ENCODE peak calls at places on chromosomes 11 and 22, in five cellular contexts. P is AG09319; R is stimulated activated CD8-positive, alpha-beta memory T cell treated with anti-CD3 and anti-CD28 coated beads, Interleukin-2, amount 100 ng/mL, for 48 hours; W is activated CD8-positive, alpha-beta memory T cell treated with anti-CD3 and anti-CD28 coated beads, Interleukin-2, amount 50 U/mL, for 48 hours; I is AG10803. Y is an unnamed sample.

GRCh38 chr22:35938226-35938625 is 90.4 kb downstream of the RBFOX2 start:
- DNase-seq in R (no peak), W (no peak), I (peak; percentile 75), P (no peak), Y (no peak)

GRCh38 chr11:66953431-66953833 is 4.8 kb downstream of the PC start:
- DNase-seq in I (no peak), R (no peak), P (no peak), W (no peak), Y (no peak)

GRCh38 chr11:59429924-59430516 is 3.8 kb upstream of the OR5A2 start:
- DNase-seq in I (peak; percentile 36), R (no peak), W (no peak), P (peak; percentile 2), Y (peak; percentile 15)

GRCh38 chr11:73851046-73851764 is 25.4 kb downstream of the COA4 start:
- DNase-seq in I (no peak), W (no peak), R (no peak), P (no peak), Y (no peak)

GRCh38 chr22:49997221-49997599 is 15.4 kb downstream of the IL17REL start:
- DNase-seq in P (no peak), I (no peak), R (no peak), W (no peak), Y (no peak)

GRCh38 chr11:5380740-5381342 is 2.8 kb upstream of the OR51M1 start:
- DNase-seq in W (peak; percentile 51), P (no peak), R (peak; percentile 6), I (peak; percentile 73), Y (no peak)

GRCh38 chr11:1796297-1797011 is 32.7 kb upstream of the CTSD start:
- DNase-seq in W (no peak), P (no peak), R (no peak), I (no peak), Y (no peak)

GRCh38 chr11:32427935-32428664 is 7.2 kb downstream of the WT1 start:
- DNase-seq in I (no peak), P (no peak), R (no peak), W (peak; percentile 53), Y (no peak)

GRCh38 chr11:106496677-106497076 is 419.2 kb downstream of the AASDHPPT start:
- DNase-seq in P (no peak), R (no peak), W (no peak), I (no peak), Y (no peak)

Y was measured in activated gamma-delta T cell treated with Interleukin-2 at 50 U/mL for 16 hours.